ENCODE peak calls at places on chromosomes 6 and 20, in seven cellular contexts. X is body of pancreas, T is RWPE2, S is Panc1, I is trophoblast cell, Z is cardiac muscle cell, R is fibroblast of lung. H is an unnamed sample.

GRCh38 chr6:2732503-2733089 is 18.1 kb downstream of the MYLK4 start:
- DNase-seq in X (no peak), T (no peak), S (no peak), I (no peak), Z (peak; percentile 26), R (no peak), H (no peak)

GRCh38 chr6:6631526-6632276 is 43.2 kb downstream of the LY86 start:
- DNase-seq in X (no peak), T (no peak), S (no peak), I (no peak), Z (peak; percentile 86), R (peak; percentile 60), H (no peak)

GRCh38 chr6:78605909-78606446 is 261.4 kb upstream of the IRAK1BP1 start:
- DNase-seq in X (no peak), T (no peak), S (no peak), I (no peak), Z (peak; percentile 76), R (peak; percentile 80), H (no peak)

GRCh38 chr20:40673442-40673841 is 15.6 kb downstream of the MAFB start:
- DNase-seq in X (peak; percentile 67), T (peak; percentile 29), S (no peak), I (no peak), Z (no peak), R (no peak), H (no peak)

GRCh38 chr6:121436966-121437756 is 1.7 kb downstream of the GJA1 start:
- DNase-seq in X (peak; percentile 46), T (peak; percentile 61), S (no peak), I (no peak), Z (peak; percentile 68), R (peak; percentile 63), H (no peak)

GRCh38 chr20:1282966-1283365 is 16.9 kb downstream of the SNPH start:
- DNase-seq in X (no peak), T (no peak), S (no peak), I (no peak), Z (no peak), R (no peak), H (no peak)

GRCh38 chr6:166106076-166106686 is 61.5 kb downstream of the TBXT start:
- DNase-seq in X (peak; percentile 72), T (no peak), S (peak; percentile 42), I (peak; percentile 84), Z (peak; percentile 78), R (peak; percentile 71), H (peak; percentile 54)

GRCh38 chr6:160667854-160668481 is 3.9 kb upstream of the LPA start:
- DNase-seq in X (peak; percentile 56), T (no peak), S (peak; percentile 25), I (no peak), Z (no peak), R (no peak), H (peak; percentile 64)

GRCh38 chr6:138161434-138162103 is at the start of gene ARFGEF3:
- DNase-seq in X (peak; percentile 79), T (peak; percentile 66), S (no peak), I (peak; percentile 77), Z (peak; percentile 13), R (no peak), H (no peak)

GRCh38 chr20:2217857-2218529 is 77.8 kb upstream of the TGM3 start:
- DNase-seq in X (no peak), T (no peak), S (no peak), I (no peak), Z (no peak), R (no peak), H (no peak)

GRCh38 chr6:154995241-154996162 is at the start of gene TIAM2:
- DNase-seq in X (no peak), T (no peak), S (no peak), I (no peak), Z (peak; percentile 29), R (no peak), H (no peak)

GRCh38 chr6:130381459-130382380 is 15.9 kb downstream of the TMEM200A start:
- DNase-seq in X (no peak), T (no peak), S (no peak), I (no peak), Z (no peak), R (no peak), H (no peak)

GRCh38 chr20:50286609-50287008 is 96.0 kb downstream of the CEBPB start:
- DNase-seq in X (peak; percentile 34), T (no peak), S (no peak), I (no peak), Z (peak; percentile 89), R (peak; percentile 88), H (no peak)

GRCh38 chr6:7145269-7146078 is 37.7 kb downstream of the RREB1 start:
- DNase-seq in X (peak; percentile 57), T (no peak), S (no peak), I (no peak), Z (no peak), R (no peak), H (no peak)

GRCh38 chr20:24588047-24588635 is 118.7 kb downstream of the SYNDIG1 start:
- DNase-seq in X (no peak), T (no peak), S (no peak), I (no peak), Z (no peak), R (no peak), H (no peak)

GRCh38 chr6:132698608-132699007 is 15.2 kb downstream of the VNN1 start:
- DNase-seq in X (no peak), T (no peak), S (no peak), I (no peak), Z (no peak), R (no peak), H (no peak)

GRCh38 chr6:41568585-41569384 is 22.6 kb downstream of the FOXP4 start:
- DNase-seq in X (peak; percentile 78), T (no peak), S (no peak), I (no peak), Z (no peak), R (peak; percentile 22), H (no peak)

GRCh38 chr20:36470482-36471062 is 70.7 kb upstream of the MYL9 start:
- DNase-seq in X (no peak), T (no peak), S (no peak), I (no peak), Z (no peak), R (no peak), H (no peak)

GRCh38 chr6:151661928-151662327 is 145.6 kb upstream of the ESR1 start:
- DNase-seq in X (no peak), T (no peak), S (no peak), I (no peak), Z (no peak), R (no peak), H (no peak)

GRCh38 chr20:53943522-53944291 is 126.7 kb downstream of the BCAS1 start:
- DNase-seq in X (no peak), T (no peak), S (no peak), I (no peak), Z (peak; percentile 63), R (peak; percentile 61), H (no peak)

GRCh38 chr20:53941680-53942079 is 128.7 kb downstream of the BCAS1 start:
- DNase-seq in X (no peak), T (no peak), S (no peak), I (no peak), Z (no peak), R (no peak), H (no peak)

GRCh38 chr20:53940883-53941546 is 129.4 kb downstream of the BCAS1 start:
- DNase-seq in X (no peak), T (no peak), S (no peak), I (peak; percentile 73), Z (peak; percentile 86), R (peak; percentile 86), H (no peak)

GRCh38 chr20:53942973-53943372 is 127.4 kb downstream of the BCAS1 start:
- DNase-seq in X (no peak), T (no peak), S (no peak), I (no peak), Z (no peak), R (no peak), H (no peak)

DNA sequence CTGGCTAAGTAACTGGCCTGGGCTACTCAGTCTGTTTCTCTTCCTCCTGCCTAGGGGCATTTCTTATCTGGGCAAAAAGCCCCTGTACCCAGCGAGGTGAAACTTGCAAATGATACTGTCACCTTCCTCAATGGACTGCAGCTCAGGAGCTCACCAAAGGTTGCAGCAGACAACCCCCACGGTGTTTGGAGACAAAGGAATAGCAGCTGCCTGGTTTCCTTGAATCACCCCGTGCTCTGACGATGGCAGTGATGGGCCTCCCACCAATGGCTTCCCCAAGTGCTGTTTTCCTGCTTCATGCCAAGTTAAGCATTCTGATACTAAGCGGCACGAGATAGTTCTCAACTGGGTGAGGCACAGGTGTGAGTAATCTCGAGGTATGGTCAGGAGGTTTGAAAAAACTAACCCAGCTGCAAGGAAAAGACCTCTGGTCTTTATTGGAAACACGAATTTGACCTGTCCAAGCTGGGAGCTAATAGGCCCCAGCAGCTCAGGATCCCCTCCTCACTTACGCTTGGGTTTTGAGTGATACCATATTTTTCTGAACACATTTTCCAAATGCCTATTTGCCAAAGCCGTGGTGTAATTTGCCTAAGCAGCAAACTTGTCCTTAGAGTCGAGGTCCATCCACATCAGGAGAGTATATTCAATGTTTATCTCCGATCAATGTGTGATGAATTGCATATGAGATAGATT is 128.1 kb downstream of the BCAS1 start:
- DNase-seq in X (no peak), T (no peak), S (no peak), I (no peak), Z (no peak), R (no peak), H (peak; percentile 54)
- H3K27ac ChIP-seq in X (no peak overlapping the region), T (no peak overlapping the region), S (peak overlapping the region; percentile 100), I (no peak overlapping the region), Z (peak overlapping the region; percentile 38), R (no peak overlapping the region), H (no peak overlapping the region)

DNA sequence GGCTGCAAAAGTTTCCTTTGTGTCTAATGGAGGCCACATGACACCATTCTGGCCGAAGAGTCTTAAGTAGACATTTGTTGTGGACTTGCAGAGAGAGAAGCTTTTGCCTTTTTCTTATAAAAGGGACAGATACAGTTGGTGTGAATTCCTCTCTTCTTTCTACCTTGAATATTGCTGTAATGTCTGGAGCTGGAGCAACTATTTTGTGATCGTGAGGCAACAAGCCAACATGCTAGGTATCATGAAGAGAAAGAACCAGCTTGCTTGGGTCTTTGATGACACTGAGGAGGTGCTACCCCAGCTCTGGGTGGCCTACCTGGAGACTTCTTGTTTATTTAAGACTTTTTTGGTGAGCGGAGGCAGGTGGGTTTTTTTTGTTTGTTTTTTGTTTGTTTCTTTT is 16.3 kb upstream of the SYNJ2 start:
- DNase-seq in X (no peak), T (no peak), S (no peak), I (no peak), Z (no peak), R (no peak), H (no peak)
- H3K27ac ChIP-seq in X (no peak overlapping the region), T (no peak overlapping the region), S (no peak overlapping the region), I (no peak overlapping the region), Z (no peak overlapping the region), R (no peak overlapping the region), H (no peak overlapping the region)

GRCh38 chr6:157226026-157226639 is 97.2 kb downstream of the TMEM242 start:
- DNase-seq in X (no peak), T (no peak), S (no peak), I (no peak), Z (peak; percentile 95), R (peak; percentile 37), H (no peak)
- H3K27ac ChIP-seq in X (peak overlapping the region; percentile 33), T (no peak overlapping the region), S (no peak overlapping the region), I (no peak overlapping the region), Z (no peak overlapping the region), R (no peak overlapping the region), H (no peak overlapping the region)

DNA sequence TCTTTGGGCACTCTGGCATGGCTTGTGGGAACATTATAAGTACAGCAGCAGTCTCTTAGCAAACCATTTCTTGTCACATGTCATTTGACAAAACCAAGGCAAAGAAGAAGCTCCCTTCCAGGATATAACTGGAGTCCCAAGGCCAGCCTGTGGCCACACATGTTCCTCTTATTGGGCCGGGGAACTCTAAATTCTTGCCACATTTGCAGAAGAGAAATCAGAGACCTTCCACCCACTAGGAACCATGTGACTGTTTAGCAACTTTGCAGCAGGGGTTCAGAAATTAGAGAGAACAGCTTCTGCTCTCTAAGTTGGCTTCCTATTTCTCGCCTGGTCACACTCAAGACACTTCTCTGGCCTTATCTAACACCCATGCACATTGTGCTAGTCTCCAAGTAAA is 20.4 kb upstream of the MEP1A start:
- DNase-seq in X (no peak), T (no peak), S (no peak), I (peak; percentile 45), Z (peak; percentile 12), R (no peak), H (no peak)
- H3K27ac ChIP-seq in X (no peak overlapping the region), T (no peak overlapping the region), S (no peak overlapping the region), I (no peak overlapping the region), Z (no peak overlapping the region), R (no peak overlapping the region), H (no peak overlapping the region)

H was measured in iPS DF 6.9.